ENCODE peak calls at places on chromosomes 3 and 15, in six cellular contexts. One of them, this sample, is unnamed.

GRCh38 chr3:48852151-48852550 is 4.5 kb upstream of the PRKAR2A start:
- DNase-seq in osteocyte: no peak
- DNase-seq in astrocyte of the spinal cord: no peak
- DNase-seq in CD8-positive, alpha-beta T cell: no peak
- DNase-seq in caudate nucleus: no peak
- DNase-seq in CD8-positive, alpha-beta memory T cell: no peak
- DNase-seq in this sample: no peak

GRCh38 chr3:4809970-4810369 is 169.3 kb upstream of the BHLHE40 start:
- DNase-seq in caudate nucleus: no peak
- DNase-seq in CD8-positive, alpha-beta memory T cell: no peak
- DNase-seq in CD8-positive, alpha-beta T cell: no peak
- DNase-seq in osteocyte: no peak
- DNase-seq in astrocyte of the spinal cord: no peak
- DNase-seq in this sample: no peak

GRCh38 chr3:114596147-114596546 is 302.3 kb downstream of the TIGIT start:
- DNase-seq in CD8-positive, alpha-beta T cell: no peak
- DNase-seq in caudate nucleus: no peak
- DNase-seq in astrocyte of the spinal cord: no peak
- DNase-seq in osteocyte: no peak
- DNase-seq in CD8-positive, alpha-beta memory T cell: no peak
- DNase-seq in this sample: no peak

GRCh38 chr15:57375827-57376694 is at the start of gene CGNL1:
- DNase-seq in CD8-positive, alpha-beta memory T cell: no peak
- DNase-seq in osteocyte: no peak
- DNase-seq in caudate nucleus: no peak
- DNase-seq in CD8-positive, alpha-beta T cell: no peak
- DNase-seq in astrocyte of the spinal cord: no peak
- DNase-seq in this sample: no peak

GRCh38 chr3:101950510-101950909 is 101.2 kb downstream of the NFKBIZ start:
- DNase-seq in caudate nucleus: no peak
- DNase-seq in astrocyte of the spinal cord: peak
- DNase-seq in CD8-positive, alpha-beta T cell: no peak
- DNase-seq in CD8-positive, alpha-beta memory T cell: no peak
- DNase-seq in osteocyte: no peak
- DNase-seq in this sample: no peak

GRCh38 chr3:81565066-81565465 is 196.4 kb downstream of the GBE1 start:
- DNase-seq in osteocyte: no peak
- DNase-seq in astrocyte of the spinal cord: no peak
- DNase-seq in CD8-positive, alpha-beta memory T cell: no peak
- DNase-seq in caudate nucleus: no peak
- DNase-seq in CD8-positive, alpha-beta T cell: no peak
- DNase-seq in this sample: no peak

GRCh38 chr3:116432795-116433194 is 12.5 kb downstream of the LSAMP start:
- DNase-seq in osteocyte: no peak
- DNase-seq in CD8-positive, alpha-beta memory T cell: no peak
- DNase-seq in astrocyte of the spinal cord: no peak
- DNase-seq in caudate nucleus: no peak
- DNase-seq in CD8-positive, alpha-beta T cell: no peak
- DNase-seq in this sample: no peak

GRCh38 chr3:112818289-112818688 is 28.4 kb downstream of the CD200R1L start:
- DNase-seq in CD8-positive, alpha-beta memory T cell: no peak
- DNase-seq in osteocyte: no peak
- DNase-seq in caudate nucleus: no peak
- DNase-seq in astrocyte of the spinal cord: no peak
- DNase-seq in CD8-positive, alpha-beta T cell: no peak
- DNase-seq in this sample: no peak

GRCh38 chr3:142595581-142595950 is 627 bp upstream of the PLS1 start:
- DNase-seq in CD8-positive, alpha-beta memory T cell: no peak
- DNase-seq in osteocyte: no peak
- DNase-seq in CD8-positive, alpha-beta T cell: no peak
- DNase-seq in astrocyte of the spinal cord: peak
- DNase-seq in caudate nucleus: no peak
- DNase-seq in this sample: no peak

GRCh38 chr3:102466001-102466400 is 31.2 kb downstream of the ZPLD1 start:
- DNase-seq in CD8-positive, alpha-beta T cell: no peak
- DNase-seq in CD8-positive, alpha-beta memory T cell: no peak
- DNase-seq in astrocyte of the spinal cord: no peak
- DNase-seq in caudate nucleus: no peak
- DNase-seq in osteocyte: no peak
- DNase-seq in this sample: no peak

GRCh38 chr3:77296527-77296926 is 256.6 kb downstream of the ROBO2 start:
- DNase-seq in CD8-positive, alpha-beta T cell: no peak
- DNase-seq in CD8-positive, alpha-beta memory T cell: no peak
- DNase-seq in osteocyte: no peak
- DNase-seq in caudate nucleus: no peak
- DNase-seq in astrocyte of the spinal cord: no peak
- DNase-seq in this sample: no peak

GRCh38 chr3:15535757-15536156 is 14.3 kb upstream of the COLQ start:
- DNase-seq in caudate nucleus: no peak
- DNase-seq in CD8-positive, alpha-beta memory T cell: no peak
- DNase-seq in astrocyte of the spinal cord: no peak
- DNase-seq in CD8-positive, alpha-beta T cell: no peak
- DNase-seq in osteocyte: peak
- DNase-seq in this sample: no peak

GRCh38 chr15:78170848-78171773 is 21.9 kb downstream of the IDH3A start:
- DNase-seq in CD8-positive, alpha-beta memory T cell: no peak
- DNase-seq in CD8-positive, alpha-beta T cell: no peak
- DNase-seq in osteocyte: no peak
- DNase-seq in astrocyte of the spinal cord: no peak
- DNase-seq in caudate nucleus: no peak
- DNase-seq in this sample: no peak

GRCh38 chr3:22474706-22475470 is 723.9 kb upstream of the ZNF385D start:
- DNase-seq in osteocyte: no peak
- DNase-seq in caudate nucleus: no peak
- DNase-seq in astrocyte of the spinal cord: peak
- DNase-seq in CD8-positive, alpha-beta T cell: no peak
- DNase-seq in CD8-positive, alpha-beta memory T cell: no peak
- DNase-seq in this sample: no peak

GRCh38 chr15:100824211-100824610 is 55.4 kb upstream of the ALDH1A3 start:
- DNase-seq in osteocyte: no peak
- DNase-seq in CD8-positive, alpha-beta memory T cell: no peak
- DNase-seq in CD8-positive, alpha-beta T cell: no peak
- DNase-seq in astrocyte of the spinal cord: no peak
- DNase-seq in caudate nucleus: no peak
- DNase-seq in this sample: no peak

GRCh38 chr15:91627473-91628309 is 225.8 kb upstream of the SLCO3A1 start:
- DNase-seq in caudate nucleus: no peak
- DNase-seq in astrocyte of the spinal cord: peak
- DNase-seq in osteocyte: no peak
- DNase-seq in CD8-positive, alpha-beta T cell: no peak
- DNase-seq in CD8-positive, alpha-beta memory T cell: no peak
- DNase-seq in this sample: peak

GRCh38 chr3:11157406-11157805 is 3.1 kb downstream of the HRH1 start:
- DNase-seq in CD8-positive, alpha-beta T cell: no peak
- DNase-seq in astrocyte of the spinal cord: no peak
- DNase-seq in osteocyte: no peak
- DNase-seq in caudate nucleus: no peak
- DNase-seq in CD8-positive, alpha-beta memory T cell: no peak
- DNase-seq in this sample: no peak

GRCh38 chr3:72461787-72462186 is 386.5 kb downstream of the SHQ1 start:
- DNase-seq in CD8-positive, alpha-beta memory T cell: no peak
- DNase-seq in osteocyte: no peak
- DNase-seq in CD8-positive, alpha-beta T cell: no peak
- DNase-seq in astrocyte of the spinal cord: no peak
- DNase-seq in caudate nucleus: no peak
- DNase-seq in this sample: no peak

GRCh38 chr15:85831415-85832113 is 36.8 kb upstream of the KLHL25 start:
- DNase-seq in astrocyte of the spinal cord: peak
- DNase-seq in caudate nucleus: peak
- DNase-seq in CD8-positive, alpha-beta memory T cell: no peak
- DNase-seq in CD8-positive, alpha-beta T cell: no peak
- DNase-seq in osteocyte: no peak
- DNase-seq in this sample: peak

GRCh38 chr15:61815356-61816083 is 244.7 kb downstream of the VPS13C start:
- DNase-seq in CD8-positive, alpha-beta T cell: no peak
- DNase-seq in astrocyte of the spinal cord: no peak
- DNase-seq in osteocyte: peak
- DNase-seq in caudate nucleus: no peak
- DNase-seq in CD8-positive, alpha-beta memory T cell: no peak
- DNase-seq in this sample: no peak

GRCh38 chr3:43473737-43474136 is 148.1 kb downstream of the ANO10 start:
- DNase-seq in caudate nucleus: no peak
- DNase-seq in CD8-positive, alpha-beta memory T cell: no peak
- DNase-seq in astrocyte of the spinal cord: no peak
- DNase-seq in CD8-positive, alpha-beta T cell: no peak
- DNase-seq in osteocyte: no peak
- DNase-seq in this sample: no peak

GRCh38 chr3:182671942-182672341 is 121.4 kb upstream of the ATP11B start:
- DNase-seq in CD8-positive, alpha-beta T cell: no peak
- DNase-seq in astrocyte of the spinal cord: no peak
- DNase-seq in osteocyte: no peak
- DNase-seq in CD8-positive, alpha-beta memory T cell: no peak
- DNase-seq in caudate nucleus: peak
- DNase-seq in this sample: no peak

GRCh38 chr3:39107874-39108308 is 411 bp downstream of the TTC21A start:
- DNase-seq in caudate nucleus: no peak
- DNase-seq in osteocyte: no peak
- DNase-seq in CD8-positive, alpha-beta T cell: no peak
- DNase-seq in CD8-positive, alpha-beta memory T cell: no peak
- DNase-seq in astrocyte of the spinal cord: no peak
- DNase-seq in this sample: no peak

GRCh38 chr15:86018679-86019078 is 61.0 kb upstream of the AGBL1 start:
- DNase-seq in osteocyte: no peak
- DNase-seq in caudate nucleus: no peak
- DNase-seq in astrocyte of the spinal cord: no peak
- DNase-seq in CD8-positive, alpha-beta memory T cell: no peak
- DNase-seq in CD8-positive, alpha-beta T cell: no peak
- DNase-seq in this sample: no peak

GRCh38 chr3:159796744-159797143 is 191.9 kb upstream of the IL12A start:
- DNase-seq in astrocyte of the spinal cord: peak
- DNase-seq in osteocyte: no peak
- DNase-seq in CD8-positive, alpha-beta T cell: no peak
- DNase-seq in caudate nucleus: no peak
- DNase-seq in CD8-positive, alpha-beta memory T cell: no peak
- DNase-seq in this sample: no peak

GRCh38 chr15:50262533-50262932 is 3.0 kb downstream of the HDC start:
- DNase-seq in osteocyte: peak
- DNase-seq in CD8-positive, alpha-beta memory T cell: peak
- DNase-seq in CD8-positive, alpha-beta T cell: peak
- DNase-seq in caudate nucleus: no peak
- DNase-seq in astrocyte of the spinal cord: no peak
- DNase-seq in this sample: no peak

GRCh38 chr3:153856932-153857331 is 264.3 kb upstream of the ARHGEF26 start:
- DNase-seq in astrocyte of the spinal cord: peak
- DNase-seq in osteocyte: no peak
- DNase-seq in CD8-positive, alpha-beta T cell: no peak
- DNase-seq in CD8-positive, alpha-beta memory T cell: no peak
- DNase-seq in caudate nucleus: no peak
- DNase-seq in this sample: no peak

GRCh38 chr3:13419356-13420050 is 619 bp downstream of the NUP210 start:
- DNase-seq in CD8-positive, alpha-beta memory T cell: peak
- DNase-seq in osteocyte: no peak
- DNase-seq in caudate nucleus: peak
- DNase-seq in astrocyte of the spinal cord: no peak
- DNase-seq in CD8-positive, alpha-beta T cell: peak
- DNase-seq in this sample: no peak

GRCh38 chr15:46853600-46853999 is 863.7 kb upstream of the SEMA6D start:
- DNase-seq in CD8-positive, alpha-beta T cell: no peak
- DNase-seq in osteocyte: no peak
- DNase-seq in CD8-positive, alpha-beta memory T cell: no peak
- DNase-seq in caudate nucleus: no peak
- DNase-seq in astrocyte of the spinal cord: no peak
- DNase-seq in this sample: no peak

GRCh38 chr3:156158656-156159295 is 38.4 kb downstream of the KCNAB1 start:
- DNase-seq in CD8-positive, alpha-beta memory T cell: no peak
- DNase-seq in astrocyte of the spinal cord: no peak
- DNase-seq in caudate nucleus: no peak
- DNase-seq in CD8-positive, alpha-beta T cell: no peak
- DNase-seq in osteocyte: no peak
- DNase-seq in this sample: no peak

GRCh38 chr3:25339220-25339619 is 88.8 kb upstream of the RARB start:
- DNase-seq in caudate nucleus: no peak
- DNase-seq in astrocyte of the spinal cord: no peak
- DNase-seq in osteocyte: no peak
- DNase-seq in CD8-positive, alpha-beta T cell: no peak
- DNase-seq in CD8-positive, alpha-beta memory T cell: no peak
- DNase-seq in this sample: no peak

GRCh38 chr3:13600950-13601691 is 52.2 kb downstream of the FBLN2 start:
- DNase-seq in caudate nucleus: no peak
- DNase-seq in astrocyte of the spinal cord: peak
- DNase-seq in CD8-positive, alpha-beta T cell: no peak
- DNase-seq in osteocyte: no peak
- DNase-seq in CD8-positive, alpha-beta memory T cell: no peak
- DNase-seq in this sample: no peak

GRCh38 chr3:123406598-123406997 is 42.3 kb downstream of the ADCY5 start:
- DNase-seq in caudate nucleus: no peak
- DNase-seq in osteocyte: no peak
- DNase-seq in CD8-positive, alpha-beta T cell: no peak
- DNase-seq in CD8-positive, alpha-beta memory T cell: no peak
- DNase-seq in astrocyte of the spinal cord: no peak
- DNase-seq in this sample: no peak

GRCh38 chr3:15948403-15948802 is 150.6 kb upstream of the ANKRD28 start:
- DNase-seq in CD8-positive, alpha-beta T cell: no peak
- DNase-seq in astrocyte of the spinal cord: no peak
- DNase-seq in CD8-positive, alpha-beta memory T cell: no peak
- DNase-seq in osteocyte: no peak
- DNase-seq in caudate nucleus: no peak
- DNase-seq in this sample: no peak

GRCh38 chr3:20066848-20067617 is 26.8 kb downstream of the KAT2B start:
- DNase-seq in CD8-positive, alpha-beta memory T cell: no peak
- DNase-seq in caudate nucleus: no peak
- DNase-seq in CD8-positive, alpha-beta T cell: no peak
- DNase-seq in osteocyte: no peak
- DNase-seq in astrocyte of the spinal cord: no peak
- DNase-seq in this sample: no peak

GRCh38 chr3:11878837-11879236 is 32.2 kb upstream of the TAMM41 start:
- DNase-seq in astrocyte of the spinal cord: no peak
- DNase-seq in osteocyte: no peak
- DNase-seq in caudate nucleus: no peak
- DNase-seq in CD8-positive, alpha-beta memory T cell: no peak
- DNase-seq in CD8-positive, alpha-beta T cell: no peak
- DNase-seq in this sample: no peak

GRCh38 chr15:90388462-90389182 is 580 bp downstream of the IQGAP1 start:
- DNase-seq in osteocyte: peak
- DNase-seq in astrocyte of the spinal cord: peak
- DNase-seq in caudate nucleus: no peak
- DNase-seq in CD8-positive, alpha-beta T cell: peak
- DNase-seq in CD8-positive, alpha-beta memory T cell: peak
- DNase-seq in this sample: no peak

GRCh38 chr3:138945646-138946553 is 1.0 kb downstream of the FOXL2 start:
- DNase-seq in astrocyte of the spinal cord: peak
- DNase-seq in caudate nucleus: no peak
- DNase-seq in osteocyte: no peak
- DNase-seq in CD8-positive, alpha-beta memory T cell: no peak
- DNase-seq in CD8-positive, alpha-beta T cell: no peak
- DNase-seq in this sample: no peak